ENCODE peak calls at places on chromosomes 4 and X, in nine cellular contexts. L is tibial nerve, T is stomach, M is body of pancreas, I is endothelial cell of umbilical vein, Y is HCT116, K is IMR-90, X is adrenal gland, J is sigmoid colon. S is an unnamed sample.

GRCh38 chrX:43860646-43861370 is 21.4 kb downstream of the MAOB start:
- DNase-seq in X (no peak), J (no peak), L (no peak), T (no peak), Y (peak), I (peak), K (peak), M (peak), S (no peak)

GRCh38 chr4:82799006-82799881 is 648 bp upstream of the SCD5 start:
- DNase-seq in Y (no peak), T (peak), M (no peak), I (peak), L (no peak), K (no peak), X (no peak), J (no peak), S (no peak)

GRCh38 chr4:73662709-73663546 is 42.7 kb upstream of the RASSF6 start:
- DNase-seq in K (peak), X (no peak), J (no peak), L (no peak), I (peak), M (no peak), T (no peak), Y (peak), S (no peak)

GRCh38 chrX:69424161-69424560 is 80.0 kb upstream of the NALF2 start:
- DNase-seq in X (no peak), K (peak), Y (peak), I (peak), J (no peak), M (no peak), L (no peak), T (no peak), S (no peak)

GRCh38 chr4:37631551-37631950 is 54.6 kb downstream of the RELL1 start:
- DNase-seq in J (peak), I (no peak), K (peak), T (peak), M (peak), Y (no peak), X (no peak), L (no peak), S (no peak)

GRCh38 chrX:33205321-33205720 is 6.0 kb downstream of the DMD start:
- DNase-seq in Y (no peak), M (no peak), L (no peak), J (no peak), I (no peak), X (no peak), K (peak), T (no peak), S (no peak)

GRCh38 chr4:169439244-169439643 is 168.5 kb upstream of the SH3RF1 start:
- DNase-seq in X (no peak), L (no peak), K (peak), I (peak), M (no peak), T (no peak), J (no peak), Y (no peak), S (no peak)

GRCh38 chr4:88618782-88619485 is 26.7 kb downstream of the HERC3 start:
- DNase-seq in J (no peak), K (no peak), M (no peak), Y (no peak), X (no peak), I (no peak), L (no peak), T (no peak), S (no peak)

GRCh38 chr4:80255374-80256095 is 10.9 kb upstream of the FGF5 start:
- DNase-seq in K (peak), J (no peak), I (no peak), M (no peak), X (no peak), Y (no peak), L (no peak), T (no peak), S (no peak)

GRCh38 chrX:119417842-119418241 is 18.7 kb downstream of the SLC25A43 start:
- DNase-seq in M (no peak), Y (no peak), K (no peak), T (no peak), J (no peak), I (no peak), L (no peak), X (no peak), S (no peak)

GRCh38 chr4:31370866-31371465 is 650.8 kb downstream of the PCDH7 start:
- DNase-seq in M (no peak), I (peak), K (peak), L (no peak), Y (peak), J (no peak), T (no peak), X (no peak), S (no peak)

GRCh38 chr4:185847352-185848078 is 35.5 kb upstream of the SORBS2 start:
- DNase-seq in I (no peak), Y (no peak), M (no peak), J (no peak), K (peak), T (no peak), L (no peak), X (no peak), S (no peak)

GRCh38 chrX:63918611-63919010 is 133.6 kb upstream of the ARHGEF9 start:
- DNase-seq in K (no peak), J (no peak), I (no peak), Y (peak), L (no peak), M (no peak), T (no peak), X (no peak), S (no peak)

GRCh38 chrX:47171996-47172395 is 21.6 kb upstream of the UBA1 start:
- DNase-seq in K (no peak), T (peak), X (peak), L (no peak), M (no peak), J (no peak), Y (no peak), I (no peak), S (peak)

GRCh38 chr4:6910340-6910959 is 824 bp downstream of the TBC1D14 start:
- DNase-seq in T (no peak), J (peak), X (peak), K (no peak), I (no peak), Y (no peak), M (no peak), L (no peak), S (no peak)
- TF ChIP-seq POLR2A in T (no peak), J (no peak), X (no peak), K (no peak), I (no peak), Y (no peak), M (no peak), L (no peak), S (no peak)

GRCh38 chr4:112636688-112637551 is at the start of the genes LARP7 and ZGRF1:
- DNase-seq in Y (peak), X (peak), I (peak), M (peak), J (peak), K (peak), L (peak), T (peak), S (peak)
- TF ChIP-seq POLR2A in Y (peak), X (peak), I (no peak), M (no peak), J (no peak), K (peak), L (no peak), T (peak), S (no peak)

GRCh38 chr4:15482842-15483241 is 13.2 kb downstream of the CC2D2A start:
- DNase-seq in I (no peak), M (no peak), J (no peak), X (no peak), Y (no peak), T (no peak), L (no peak), K (no peak), S (no peak)
- TF ChIP-seq POLR2A in I (no peak), M (no peak), J (no peak), X (no peak), Y (no peak), T (no peak), L (no peak), K (no peak), S (no peak)

DNA sequence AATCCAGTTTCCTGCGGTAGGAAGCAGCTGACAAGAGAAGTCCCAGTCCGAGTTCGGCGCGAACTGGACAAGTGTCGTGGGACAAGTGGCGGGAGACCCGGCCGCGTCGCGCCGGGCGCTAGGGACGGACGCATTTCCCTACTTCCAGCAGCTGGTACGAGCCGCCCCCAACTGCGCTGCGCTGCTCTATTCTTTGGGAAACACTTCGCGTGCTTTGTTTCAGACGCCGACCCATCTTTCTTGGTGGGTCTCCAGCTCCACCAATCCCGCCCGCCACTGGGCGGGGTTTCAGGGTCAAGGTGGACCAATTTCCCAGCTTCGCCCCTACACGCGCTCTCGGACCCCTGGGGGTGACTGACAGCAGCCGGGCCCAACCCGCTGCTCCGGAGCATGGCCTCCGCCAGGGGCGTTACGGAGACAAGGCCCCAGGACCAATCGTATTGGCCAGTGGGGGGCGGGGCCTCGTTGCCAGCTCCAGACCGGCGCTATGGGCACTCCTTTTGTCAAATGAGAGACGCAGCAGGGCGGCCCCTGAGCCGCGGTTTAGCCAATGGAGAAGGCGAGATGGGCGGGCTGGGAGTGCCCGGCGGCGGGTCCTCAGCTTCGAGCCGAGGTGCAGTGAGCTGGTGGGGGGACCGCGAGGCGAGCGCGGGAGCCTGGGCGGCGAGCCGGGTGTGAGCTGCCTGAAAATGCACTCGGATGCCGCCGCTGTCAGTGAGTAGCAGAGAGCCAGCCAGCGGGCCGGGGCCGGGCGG is at the start of gene DCUN1D4:
- DNase-seq in L (peak), J (peak), Y (peak), K (peak), X (peak), I (peak), T (peak), M (peak), S (peak)
- TF ChIP-seq POLR2A in L (peak), J (peak), Y (no peak), K (peak), X (peak), I (no peak), T (no peak), M (peak), S (no peak)